ENCODE peak calls at places on chromosomes 4 and X, in five cellular contexts. T is NCI-H446, M is HS-5, E is KG1, J is uterus. V is an unnamed sample.

GRCh38 chr4:87649980-87650379 is at the start of gene DMP1:
- DNase-seq in T (no peak), E (no peak), J (no peak), M (no peak), V (no peak)

GRCh38 chr4:72451349-72451748 is 117.7 kb downstream of the ADAMTS3 start:
- DNase-seq in T (no peak), J (peak), E (no peak), M (no peak), V (no peak)

GRCh38 chr4:81688085-81688484 is 216.4 kb upstream of the RASGEF1B start:
- DNase-seq in J (no peak), E (no peak), T (no peak), M (no peak), V (peak)

GRCh38 chr4:154490589-154491340 is 834 bp downstream of the DCHS2 start:
- DNase-seq in T (no peak), J (peak), M (no peak), E (no peak), V (no peak)

GRCh38 chr4:1053080-1053661 is 41.7 kb downstream of the FGFRL1 start:
- DNase-seq in T (no peak), E (no peak), M (no peak), J (no peak), V (no peak)

GRCh38 chr4:5805270-5805669 is 87.6 kb downstream of the CRMP1 start:
- DNase-seq in M (no peak), T (no peak), J (no peak), E (no peak), V (no peak)

GRCh38 chrX:10477525-10477924 is 142.9 kb downstream of the MID1 start:
- DNase-seq in M (no peak), E (no peak), T (no peak), J (no peak), V (no peak)

GRCh38 chr4:87559090-87559837 is 30.1 kb upstream of the SPARCL1 start:
- DNase-seq in T (no peak), J (no peak), M (no peak), E (peak), V (no peak)

GRCh38 chr4:83149885-83150562 is 35.5 kb upstream of the PLAC8 start:
- DNase-seq in T (no peak), M (no peak), E (no peak), J (no peak), V (no peak)

GRCh38 chr4:2834001-2834921 is 9.4 kb upstream of the ADD1 start:
- DNase-seq in E (no peak), J (no peak), T (no peak), M (no peak), V (no peak)

GRCh38 chr4:87270144-87270543 is 49.7 kb upstream of the KLHL8 start:
- DNase-seq in M (no peak), E (peak), T (no peak), J (no peak), V (peak)

GRCh38 chrX:129726307-129727111 is 12.3 kb upstream of the XPNPEP2 start:
- DNase-seq in M (peak), J (peak), E (no peak), T (peak), V (peak)

GRCh38 chrX:133645251-133645650 is 230.0 kb upstream of the GPC4 start:
- DNase-seq in E (no peak), T (no peak), M (no peak), J (peak), V (no peak)

GRCh38 chr4:11402192-11402591 is 26.5 kb downstream of the HS3ST1 start:
- DNase-seq in J (no peak), E (no peak), T (no peak), M (no peak), V (no peak)

GRCh38 chrX:19670854-19671620 is 155.7 kb upstream of the MAP3K15 start:
- DNase-seq in J (peak), M (peak), E (no peak), T (no peak), V (peak)

V was measured in putamen.